ENCODE peak calls at places on chromosome 14, in four cellular contexts. G is fibroblast of lung, D is neuronal stem cell, W is mucosa of descending colon. O is an unnamed sample.

GRCh38 chr14:32702571-32702970 is 236.1 kb upstream of the NPAS3 start:
- DNase-seq in W (no peak), D (peak), G (no peak), O (peak)

GRCh38 chr14:75119056-75119455 is 7.8 kb downstream of the NEK9 start:
- DNase-seq in W (no peak), D (no peak), G (peak), O (no peak)

GRCh38 chr14:29301571-29301970 is 535.0 kb downstream of the FOXG1 start:
- DNase-seq in G (no peak), D (no peak), W (no peak), O (no peak)

GRCh38 chr14:99435327-99435726 is 45.3 kb downstream of the SETD3 start:
- DNase-seq in G (no peak), W (no peak), D (no peak), O (no peak)

GRCh38 chr14:72801381-72801812 is 92.5 kb downstream of the DPF3 start:
- DNase-seq in W (no peak), D (no peak), G (peak), O (peak)

GRCh38 chr14:80164991-80165390 is 46.3 kb downstream of the DIO2 start:
- DNase-seq in G (no peak), W (no peak), D (no peak), O (peak)

GRCh38 chr14:61107148-61107641 is 126.2 kb downstream of the SLC38A6 start:
- DNase-seq in W (peak), G (no peak), D (no peak), O (peak)

GRCh38 chr14:99565383-99565782 is 38.6 kb downstream of the CCDC85C start:
- DNase-seq in G (no peak), D (no peak), W (no peak), O (no peak)

GRCh38 chr14:21308479-21309237 is 28.8 kb downstream of the RPGRIP1 start:
- DNase-seq in W (peak), D (peak), G (peak), O (peak)

GRCh38 chr14:100383727-100384158 is 60.6 kb downstream of the SLC25A47 start:
- DNase-seq in D (peak), W (peak), G (peak), O (no peak)

GRCh38 chr14:69865701-69866365 is 13.4 kb upstream of the SMOC1 start:
- DNase-seq in D (no peak), G (no peak), W (no peak), O (no peak)

GRCh38 chr14:66698503-66698902 is 190.6 kb downstream of the GPHN start:
- DNase-seq in G (no peak), W (no peak), D (no peak), O (no peak)

GRCh38 chr14:78530078-78530477 is 359.9 kb downstream of the NRXN3 start:
- DNase-seq in G (no peak), D (peak), W (no peak), O (no peak)

GRCh38 chr14:34851395-34851794 is 23.8 kb downstream of the BAZ1A start:
- DNase-seq in G (peak), D (no peak), W (no peak), O (peak)

GRCh38 chr14:101732128-101732527 is 29.4 kb upstream of the PPP2R5C start:
- DNase-seq in D (no peak), W (no peak), G (no peak), O (no peak)

GRCh38 chr14:68631691-68632590 is 160.9 kb downstream of the ZFP36L1 start:
- DNase-seq in W (no peak), D (no peak), G (no peak), O (no peak)

GRCh38 chr14:24840204-24840893 is 206.4 kb upstream of the GZMB start:
- DNase-seq in D (no peak), G (no peak), W (no peak), O (peak)

GRCh38 chr14:43308411-43308810 is 1198.7 kb downstream of the FSCB start:
- DNase-seq in D (no peak), G (peak), W (no peak), O (no peak)

GRCh38 chr14:100735271-100735670 is 8.6 kb downstream of the DLK1 start:
- DNase-seq in W (no peak), D (no peak), G (no peak), O (no peak)